ENCODE peak calls at places on chromosomes 13 and 19, in ten cellular contexts. H is AG08395; L is A172; J is astrocyte; X is HAP-1; Y is A549; G is activated CD8-positive, alpha-beta T cell treated with anti-CD3 and anti-CD28 coated beads for 36 hours; R is endothelial cell; S is EL; N is type B pancreatic cell. C is an unnamed sample.

GRCh38 chr19:47019431-47020041 is at the start of gene NPAS1:
- DNase-seq in R (peak; percentile 38), G (no peak), J (no peak), L (no peak), N (no peak), X (peak; percentile 68), Y (no peak), S (no peak), H (peak; percentile 36), C (no peak)

GRCh38 chr13:98487016-98487415 is 89.9 kb downstream of the STK24 start:
- DNase-seq in H (no peak), R (no peak), N (no peak), Y (no peak), J (no peak), G (no peak), L (no peak), X (no peak), S (peak; percentile 31), C (no peak)

GRCh38 chr13:91318886-91319285 is 28.6 kb upstream of the MIR17HG start:
- DNase-seq in G (no peak), L (no peak), Y (no peak), J (no peak), N (no peak), R (no peak), X (no peak), S (no peak), H (no peak), C (no peak)

GRCh38 chr19:2887391-2887914 is 13.3 kb upstream of the ZNF57 start:
- DNase-seq in N (no peak), H (peak; percentile 72), S (peak; percentile 70), R (peak; percentile 7), Y (peak; percentile 46), L (peak; percentile 84), X (peak; percentile 40), J (peak; percentile 32), G (no peak), C (peak; percentile 36)

GRCh38 chr13:32267836-32268439 is 47.2 kb downstream of the ZAR1L start:
- DNase-seq in Y (no peak), S (no peak), R (no peak), G (peak; percentile 75), N (no peak), H (no peak), L (no peak), J (no peak), X (peak; percentile 30), C (no peak)

GRCh38 chr13:79037197-79037596 is 368.9 kb downstream of the RBM26 start:
- DNase-seq in S (no peak), N (no peak), X (no peak), G (no peak), J (no peak), L (no peak), Y (no peak), H (no peak), R (no peak), C (no peak)

GRCh38 chr13:37216340-37216739 is 110.9 kb upstream of the CSNK1A1L start:
- DNase-seq in N (no peak), X (no peak), R (no peak), S (no peak), H (no peak), J (no peak), Y (no peak), G (no peak), L (no peak), C (no peak)

GRCh38 chr19:14005381-14006084 is 587 bp downstream of the RFX1 start:
- DNase-seq in L (peak; percentile 70), X (peak; percentile 95), N (peak; percentile 95), H (peak; percentile 86), S (peak; percentile 85), J (peak; percentile 60), G (peak; percentile 95), Y (peak; percentile 33), R (peak; percentile 96), C (peak; percentile 94)

GRCh38 chr13:50290186-50290585 is 274.9 kb downstream of the KCNRG start:
- DNase-seq in Y (no peak), L (no peak), J (no peak), S (no peak), N (no peak), X (no peak), R (no peak), G (no peak), H (no peak), C (no peak)

GRCh38 chr13:51317262-51317661 is 22.2 kb upstream of the SERPINE3 start:
- DNase-seq in S (peak; percentile 16), G (no peak), Y (no peak), R (no peak), L (no peak), J (peak; percentile 71), N (no peak), H (peak; percentile 28), X (no peak), C (no peak)

GRCh38 chr13:29566206-29566605 is 29.3 kb downstream of the SLC7A1 start:
- DNase-seq in R (no peak), J (no peak), L (no peak), S (no peak), H (no peak), G (no peak), Y (no peak), N (no peak), X (no peak), C (no peak)

GRCh38 chr19:42249769-42250168 is 5.2 kb downstream of the ERF start:
- DNase-seq in L (no peak), X (no peak), R (no peak), S (no peak), Y (no peak), G (no peak), N (no peak), J (no peak), H (no peak), C (no peak)

GRCh38 chr13:47117268-47117667 is 220.4 kb upstream of the HTR2A start:
- DNase-seq in L (peak; percentile 42), J (peak; percentile 72), G (no peak), H (peak; percentile 52), R (no peak), S (peak; percentile 69), Y (no peak), N (no peak), X (no peak), C (no peak)

GRCh38 chr19:10762656-10763055 is 44.8 kb downstream of the DNM2 start:
- DNase-seq in H (no peak), L (peak; percentile 48), J (no peak), Y (no peak), S (no peak), G (peak; percentile 44), X (peak; percentile 26), N (no peak), R (no peak), C (no peak)

GRCh38 chr13:39910833-39911232 is 255.4 kb downstream of the COG6 start:
- DNase-seq in Y (no peak), H (peak; percentile 21), N (no peak), J (peak; percentile 27), R (no peak), L (no peak), X (no peak), G (no peak), S (peak; percentile 4), C (no peak)

GRCh38 chr19:14440049-14440448 is 6.9 kb downstream of the PKN1 start:
- DNase-seq in J (no peak), X (no peak), R (peak; percentile 42), S (no peak), H (no peak), N (no peak), L (no peak), G (peak; percentile 89), Y (no peak), C (no peak)

GRCh38 chr19:2732883-2733282 is 6.9 kb downstream of the SLC39A3 start:
- DNase-seq in J (no peak), R (no peak), Y (no peak), H (no peak), L (no peak), N (no peak), X (no peak), G (no peak), S (no peak), C (no peak)

GRCh38 chr13:49669735-49670309 is 21.5 kb downstream of the EBPL start:
- DNase-seq in R (peak; percentile 62), L (peak; percentile 67), S (peak; percentile 71), J (peak; percentile 48), H (peak; percentile 85), N (no peak), X (peak; percentile 62), Y (peak; percentile 28), G (peak; percentile 41), C (peak; percentile 70)

GRCh38 chr13:110929104-110929777 is 14.4 kb upstream of the ANKRD10 start:
- DNase-seq in G (no peak), L (no peak), H (no peak), R (no peak), S (no peak), X (no peak), N (no peak), Y (no peak), J (no peak), C (no peak)

GRCh38 chr13:66835040-66835628 is 395.0 kb downstream of the PCDH9 start:
- DNase-seq in H (no peak), G (no peak), L (no peak), R (peak; percentile 5), Y (peak; percentile 7), X (peak; percentile 76), J (peak; percentile 18), N (peak; percentile 70), S (no peak), C (peak; percentile 95)

GRCh38 chr19:13644648-13645047 is 119.7 kb upstream of the MRI1 start:
- DNase-seq in R (no peak), L (no peak), Y (no peak), H (no peak), X (peak; percentile 10), G (peak; percentile 6), N (no peak), J (no peak), S (no peak), C (peak; percentile 55)

GRCh38 chr13:75633285-75633684 is 2.8 kb upstream of the LMO7 start:
- DNase-seq in G (no peak), R (no peak), J (peak; percentile 95), H (peak; percentile 73), L (peak; percentile 83), X (no peak), Y (no peak), N (no peak), S (peak; percentile 94), C (no peak)

GRCh38 chr13:99960663-99961440 is 10.7 kb downstream of the ZIC5 start:
- DNase-seq in S (no peak), L (no peak), Y (no peak), R (peak; percentile 23), J (no peak), X (no peak), N (peak; percentile 67), H (no peak), G (no peak), C (no peak)

GRCh38 chr19:7554565-7554964 is 19.0 kb downstream of the PNPLA6 start:
- DNase-seq in G (no peak), Y (no peak), J (no peak), X (no peak), H (no peak), R (no peak), L (no peak), S (no peak), N (no peak), C (no peak)

GRCh38 chr19:6414793-6415591 is 9.6 kb downstream of the KHSRP start:
- DNase-seq in Y (no peak), N (no peak), G (no peak), R (no peak), X (no peak), S (no peak), H (no peak), L (no peak), J (no peak), C (no peak)

GRCh38 chr19:3190921-3191805 is 5.4 kb downstream of the NCLN start:
- DNase-seq in J (no peak), G (no peak), R (no peak), H (no peak), L (no peak), X (no peak), S (no peak), N (no peak), Y (no peak), C (peak; percentile 72)

GRCh38 chr19:9474975-9475374 is 23.4 kb downstream of the ZNF560 start:
- DNase-seq in L (no peak), J (no peak), Y (no peak), G (no peak), N (no peak), X (no peak), S (no peak), H (no peak), R (no peak), C (no peak)

GRCh38 chr13:61824168-61824567 is 408.5 kb upstream of the PCDH20 start:
- DNase-seq in G (no peak), L (no peak), H (no peak), S (no peak), Y (no peak), J (no peak), X (peak; percentile 11), R (no peak), N (no peak), C (no peak)

C was measured in BE2C.